ENCODE peak calls at places on chromosomes 12 and 14, in nine cellular contexts. U is thoracic aorta, E is gastrocnemius medialis, N is body of pancreas, O is right atrium auricular region, H is A549, G is upper lobe of right lung, A is stomach, F is OCI-LY7. M is an unnamed sample.

GRCh38 chr14:104512061-104512460 is 67.5 kb upstream of the C14orf180 start:
- DNase-seq in A (no peak), U (no peak), E (no peak), N (no peak), F (no peak), G (no peak), H (no peak), O (no peak), M (no peak)

GRCh38 chr14:105492966-105493871 is 2.2 kb downstream of the TEDC1 start:
- DNase-seq in O (no peak), E (peak; percentile 13), G (peak; percentile 63), H (peak; percentile 5), F (no peak), N (no peak), A (no peak), U (no peak), M (no peak)

GRCh38 chr12:122203968-122204828 is 689 bp downstream of the B3GNT4 start:
- DNase-seq in G (peak; percentile 62), H (no peak), F (no peak), N (no peak), U (no peak), A (no peak), O (no peak), E (no peak), M (no peak)

GRCh38 chr12:45310627-45310968 is 94.7 kb downstream of the ANO6 start:
- DNase-seq in A (no peak), G (no peak), H (no peak), O (no peak), E (no peak), N (no peak), U (no peak), F (no peak), M (no peak)

GRCh38 chr14:34711169-34711568 is 3.2 kb downstream of the CFL2 start:
- DNase-seq in O (no peak), E (peak; percentile 67), U (no peak), A (no peak), F (peak; percentile 83), H (peak; percentile 48), N (peak; percentile 4), G (no peak), M (no peak)

GRCh38 chr14:31964979-31965734 is 111.9 kb upstream of the ARHGAP5 start:
- DNase-seq in N (no peak), H (no peak), F (no peak), U (no peak), G (no peak), E (no peak), O (no peak), A (no peak), M (no peak)

GRCh38 chr14:104817930-104818713 is 17.2 kb downstream of the ZBTB42 start:
- DNase-seq in U (no peak), H (no peak), A (peak; percentile 10), N (no peak), F (no peak), O (no peak), G (no peak), E (no peak), M (no peak)

GRCh38 chr12:131442337-131442918 is 268.5 kb upstream of the SFSWAP start:
- DNase-seq in A (peak; percentile 11), E (no peak), H (no peak), F (no peak), G (no peak), N (no peak), U (no peak), O (no peak), M (no peak)

GRCh38 chr12:78636253-78636855 is 228.2 kb upstream of the SYT1 start:
- DNase-seq in N (no peak), F (no peak), O (no peak), E (no peak), G (no peak), U (no peak), H (no peak), A (no peak), M (no peak)

GRCh38 chr14:54354096-54354495 is 42.7 kb upstream of the CDKN3 start:
- DNase-seq in O (no peak), U (no peak), E (no peak), F (no peak), A (no peak), N (peak; percentile 48), H (no peak), G (no peak), M (peak; percentile 89)

GRCh38 chr12:13148532-13148847 is 45.0 kb upstream of the GSG1 start:
- DNase-seq in F (no peak), H (no peak), G (no peak), N (no peak), E (peak; percentile 46), O (no peak), U (no peak), A (no peak), M (no peak)

GRCh38 chr12:55063291-55063690 is 43.5 kb downstream of the NEUROD4 start:
- DNase-seq in A (no peak), E (no peak), H (no peak), O (no peak), U (no peak), G (no peak), F (no peak), N (no peak), M (no peak)

GRCh38 chr12:97968641-97969171 is 506.1 kb downstream of the RMST start:
- DNase-seq in G (no peak), A (no peak), N (no peak), U (no peak), H (no peak), E (no peak), O (no peak), F (no peak), M (no peak)

GRCh38 chr12:1047898-1048660 is 57.1 kb downstream of the ERC1 start:
- DNase-seq in O (no peak), E (no peak), A (no peak), G (no peak), N (peak; percentile 7), H (no peak), F (no peak), U (no peak), M (no peak)

GRCh38 chr12:23631991-23632390 is 317.5 kb downstream of the SOX5 start:
- DNase-seq in O (no peak), E (no peak), G (no peak), N (no peak), A (no peak), F (no peak), H (no peak), U (no peak), M (no peak)

GRCh38 chr12:132492951-132493350 is 3.0 kb downstream of the FBRSL1 start:
- DNase-seq in H (no peak), U (no peak), N (no peak), G (no peak), A (no peak), E (no peak), O (no peak), F (no peak), M (no peak)

GRCh38 chr12:132491761-132492378 is 1.9 kb downstream of the FBRSL1 start:
- DNase-seq in O (no peak), F (no peak), H (no peak), N (no peak), G (no peak), U (no peak), A (no peak), E (no peak), M (no peak)

GRCh38 chr12:132491349-132491663 is 1.4 kb downstream of the FBRSL1 start:
- DNase-seq in N (no peak), H (no peak), E (no peak), U (no peak), O (no peak), G (no peak), A (no peak), F (no peak), M (no peak)

GRCh38 chr12:132493482-132494178 is 3.7 kb downstream of the FBRSL1 start:
- DNase-seq in E (no peak), U (no peak), N (no peak), F (no peak), O (no peak), H (no peak), A (no peak), G (no peak), M (peak; percentile 84)

GRCh38 chr12:132492522-132492921 is 2.6 kb downstream of the FBRSL1 start:
- DNase-seq in A (no peak), H (no peak), N (no peak), G (no peak), F (no peak), U (no peak), O (no peak), E (no peak), M (no peak)
- H3K4me3 ChIP-seq in A (peak overlapping the region; percentile 74), H (no peak overlapping the region), N (no peak overlapping the region), G (no peak overlapping the region), F (no peak overlapping the region), U (peak overlapping the region; percentile 94), O (no peak overlapping the region), E (no peak overlapping the region), M (no peak overlapping the region)

GRCh38 chr12:2169964-2170363 is 117.2 kb downstream of the CACNA1C start:
- DNase-seq in E (no peak), G (no peak), H (no peak), N (no peak), F (no peak), O (no peak), A (no peak), U (no peak), M (no peak)
- H3K4me1 ChIP-seq in E (no peaks in the 10 kb centered on the region), G (peaks cover 8% of the 10 kb centered on the region), H (no peaks in the 10 kb centered on the region), N (no peaks in the 10 kb centered on the region), F (no peaks in the 10 kb centered on the region), O (no peaks in the 10 kb centered on the region), A (peaks cover 23% of the 10 kb centered on the region), U (peaks cover 14% of the 10 kb centered on the region), M (peaks cover 14% of the 10 kb centered on the region)

GRCh38 chr14:74532246-74532645 is 38.7 kb downstream of the ISCA2 start:
- DNase-seq in N (no peak), F (no peak), H (no peak), G (no peak), A (no peak), O (no peak), U (no peak), E (no peak), M (no peak)

GRCh38 chr14:74528886-74529285 is 35.3 kb downstream of the ISCA2 start:
- DNase-seq in A (no peak), O (no peak), F (no peak), U (no peak), G (no peak), N (no peak), H (no peak), E (no peak), M (no peak)

GRCh38 chr14:74531011-74531410 is 37.4 kb downstream of the ISCA2 start:
- DNase-seq in E (no peak), O (no peak), N (no peak), A (no peak), G (no peak), H (no peak), U (no peak), F (no peak), M (no peak)

GRCh38 chr14:74528406-74528805 is 34.8 kb downstream of the ISCA2 start:
- DNase-seq in A (no peak), U (no peak), H (no peak), F (no peak), N (no peak), G (no peak), E (no peak), O (no peak), M (no peak)

GRCh38 chr14:74531467-74531866 is 37.9 kb downstream of the ISCA2 start:
- DNase-seq in O (no peak), U (no peak), G (no peak), N (no peak), A (peak; percentile 28), F (no peak), E (no peak), H (peak; percentile 58), M (peak; percentile 20)
- TF ChIP-seq CTCF in O (no peak), U (no peak), G (peak; percentile 22), N (no peak), A (peak; percentile 7), F (peak; percentile 20), E (no peak), H (no peak), M (no peak)

GRCh38 chr14:20306079-20306423 is 300 bp upstream of the TTC5 start:
- DNase-seq in A (no peak), E (no peak), U (no peak), G (no peak), O (no peak), F (no peak), N (no peak), H (no peak), M (no peak)
- H3K4me3 ChIP-seq in A (peak overlapping the region; percentile 58), E (peak overlapping the region; percentile 78), U (peak overlapping the region; percentile 89), G (peak overlapping the region; percentile 65), O (peak overlapping the region; percentile 71), F (peak overlapping the region; percentile 84), N (no peak overlapping the region), H (peak overlapping the region; percentile 73), M (no peak overlapping the region)

M was measured in Caco-2.